ENCODE peak calls at places on chromosomes 12 and 14, in seven cellular contexts. O, R, H, N, S, I and J are unnamed samples.

GRCh38 chr12:70007687-70008086 is 182.7 kb downstream of the MYRFL start:
- DNase-seq in H (no peak), O (no peak), R (no peak), S (no peak), N (peak; percentile 49), I (no peak), J (no peak)

GRCh38 chr14:98754343-98755025 is 517.5 kb downstream of the BCL11B start:
- DNase-seq in S (no peak), I (no peak), O (peak; percentile 11), R (no peak), H (no peak), N (no peak), J (no peak)

GRCh38 chr12:126390969-126391566 is 1325.8 kb downstream of the AACS start:
- DNase-seq in S (no peak), I (no peak), O (no peak), H (no peak), R (no peak), N (peak; percentile 58), J (no peak)

GRCh38 chr12:25497021-25497420 is 56.1 kb downstream of the LMNTD1 start:
- DNase-seq in O (peak; percentile 13), N (no peak), R (no peak), I (peak; percentile 9), S (no peak), H (no peak), J (no peak)

GRCh38 chr12:4107436-4107878 is 166.1 kb upstream of the CCND2 start:
- DNase-seq in H (no peak), I (peak; percentile 66), O (peak; percentile 18), R (no peak), S (peak; percentile 58), N (peak; percentile 64), J (peak; percentile 82)

GRCh38 chr14:99252940-99253868 is 18.8 kb downstream of the BCL11B start:
- DNase-seq in N (no peak), R (no peak), O (no peak), S (no peak), H (peak; percentile 48), I (no peak), J (no peak)

GRCh38 chr12:64618953-64619590 is 8.8 kb downstream of the RASSF3 start:
- DNase-seq in O (no peak), N (peak; percentile 80), H (no peak), I (peak; percentile 19), S (no peak), R (no peak), J (no peak)

GRCh38 chr12:96106137-96106536 is 70.8 kb upstream of the LTA4H start:
- DNase-seq in S (no peak), O (no peak), R (no peak), I (no peak), N (no peak), H (no peak), J (no peak)

GRCh38 chr14:92783813-92784431 is 10.2 kb upstream of the GOLGA5 start:
- DNase-seq in R (no peak), I (peak; percentile 87), H (no peak), N (peak; percentile 83), S (no peak), O (no peak), J (no peak)

GRCh38 chr14:42459171-42459685 is 852.6 kb downstream of the LRFN5 start:
- DNase-seq in S (no peak), O (no peak), H (no peak), I (no peak), N (no peak), R (no peak), J (no peak)

GRCh38 chr12:12272869-12273268 is 6.0 kb upstream of the LRP6 start:
- DNase-seq in S (no peak), R (no peak), I (no peak), H (no peak), N (peak; percentile 44), O (no peak), J (peak; percentile 60)

GRCh38 chr14:33774161-33774560 is 176.7 kb downstream of the EGLN3 start:
- DNase-seq in S (no peak), H (no peak), N (no peak), I (no peak), R (no peak), O (no peak), J (no peak)

GRCh38 chr14:105063041-105063440 is 2.2 kb downstream of the GPR132 start:
- DNase-seq in S (no peak), I (no peak), H (no peak), R (no peak), O (no peak), N (no peak), J (no peak)

GRCh38 chr12:54840293-54840692 is 14.0 kb upstream of the MUCL1 start:
- DNase-seq in H (no peak), O (no peak), R (no peak), N (no peak), I (no peak), S (no peak), J (no peak)

DNA sequence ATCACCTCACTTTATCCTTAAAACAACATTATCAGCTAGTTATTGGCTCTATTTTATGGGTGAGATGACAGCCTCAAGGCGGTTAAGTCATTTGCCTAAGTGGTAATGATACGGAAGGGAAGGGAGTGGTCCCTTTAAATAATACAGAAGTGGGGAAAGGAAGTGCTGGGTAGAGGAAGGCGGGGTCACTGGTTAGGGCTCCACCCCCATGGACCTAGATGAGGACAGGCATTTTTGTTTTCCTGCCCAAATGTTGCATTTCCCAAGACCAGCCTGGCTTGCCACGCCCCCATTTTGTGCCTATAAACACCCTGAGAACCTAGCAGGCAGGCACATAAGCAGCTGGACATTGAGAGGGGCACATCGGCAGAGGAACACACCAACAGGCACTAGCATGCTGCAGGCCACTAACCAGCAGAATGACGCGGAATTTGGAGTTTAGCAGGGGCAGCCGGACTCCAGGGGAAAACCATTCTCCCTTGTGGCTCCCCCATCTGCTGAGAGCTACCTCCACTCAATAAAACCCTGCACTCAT is 100.9 kb downstream of the EPS8 start:
- DNase-seq in H (peak; percentile 86), O (peak; percentile 93), I (peak; percentile 68), R (no peak), N (peak; percentile 32), S (no peak), J (no peak)
- H3K4me3 ChIP-seq in H (peak overlapping the region; percentile 35), O (peak overlapping the region; percentile 37), I (peak overlapping the region; percentile 50), R (peak overlapping the region; percentile 2), N (no peak overlapping the region), S (no peak overlapping the region), J (no peak overlapping the region)

DNA sequence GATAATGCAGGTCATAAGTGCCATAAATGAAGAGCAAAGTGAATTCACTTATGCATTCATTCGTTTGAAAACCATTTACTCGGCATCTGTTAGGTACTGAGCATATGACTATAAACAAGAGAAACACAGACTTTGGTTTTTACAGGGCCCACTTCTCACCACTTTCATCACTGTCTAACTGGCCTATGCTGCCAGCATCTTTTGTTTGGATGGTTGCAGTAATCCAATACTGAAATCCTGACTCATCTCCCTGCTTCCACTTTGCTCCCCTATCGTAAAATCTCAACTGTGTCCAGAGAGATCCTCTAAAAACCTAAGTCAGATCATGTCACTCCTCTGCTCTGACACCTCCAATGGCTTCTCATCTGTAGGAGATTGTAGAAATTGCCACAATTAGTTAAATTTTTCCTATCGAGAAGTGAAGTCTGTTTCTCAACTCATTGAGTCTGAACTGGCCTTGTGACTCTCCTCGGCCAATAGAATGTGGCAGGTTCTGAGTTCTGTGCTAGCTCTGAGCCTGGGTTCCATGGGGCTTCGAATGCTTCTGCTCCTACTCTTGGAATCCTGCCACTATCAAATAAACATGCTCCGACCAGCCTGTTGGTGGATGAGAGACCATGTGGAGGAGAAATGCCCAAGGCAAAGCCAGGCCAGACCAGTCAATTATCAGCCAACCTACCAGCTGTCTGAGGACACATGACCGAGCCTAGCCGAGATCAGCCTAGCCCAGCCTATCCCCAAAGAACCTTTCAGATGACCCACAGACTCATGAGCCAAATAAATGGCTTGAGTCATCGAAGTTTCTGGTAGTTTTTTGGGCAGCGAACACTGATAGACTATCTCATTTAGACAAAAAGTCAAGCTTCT is 2.2 kb upstream of the BATF start:
- DNase-seq in S (no peak), I (no peak), O (no peak), R (no peak), H (no peak), N (peak; percentile 36), J (no peak)
- H3K4me3 ChIP-seq in S (no peak overlapping the region), I (no peak overlapping the region), O (no peak overlapping the region), R (no peak overlapping the region), H (no peak overlapping the region), N (no peak overlapping the region), J (no peak overlapping the region)

GRCh38 chr14:65153101-65153500 is 50.8 kb upstream of the MAX start:
- DNase-seq in N (no peak), H (no peak), S (no peak), O (no peak), R (no peak), I (no peak), J (no peak)

GRCh38 chr14:65160091-65160490 is 57.8 kb upstream of the MAX start:
- DNase-seq in H (no peak), S (no peak), I (no peak), R (no peak), O (no peak), N (no peak), J (no peak)

GRCh38 chr14:65159281-65160062 is 57.2 kb upstream of the MAX start:
- DNase-seq in R (no peak), O (no peak), N (no peak), H (no peak), S (no peak), I (no peak), J (no peak)

GRCh38 chr14:65151329-65152010 is 49.2 kb upstream of the MAX start:
- DNase-seq in R (no peak), N (no peak), S (no peak), H (no peak), O (no peak), I (no peak), J (no peak)

DNA sequence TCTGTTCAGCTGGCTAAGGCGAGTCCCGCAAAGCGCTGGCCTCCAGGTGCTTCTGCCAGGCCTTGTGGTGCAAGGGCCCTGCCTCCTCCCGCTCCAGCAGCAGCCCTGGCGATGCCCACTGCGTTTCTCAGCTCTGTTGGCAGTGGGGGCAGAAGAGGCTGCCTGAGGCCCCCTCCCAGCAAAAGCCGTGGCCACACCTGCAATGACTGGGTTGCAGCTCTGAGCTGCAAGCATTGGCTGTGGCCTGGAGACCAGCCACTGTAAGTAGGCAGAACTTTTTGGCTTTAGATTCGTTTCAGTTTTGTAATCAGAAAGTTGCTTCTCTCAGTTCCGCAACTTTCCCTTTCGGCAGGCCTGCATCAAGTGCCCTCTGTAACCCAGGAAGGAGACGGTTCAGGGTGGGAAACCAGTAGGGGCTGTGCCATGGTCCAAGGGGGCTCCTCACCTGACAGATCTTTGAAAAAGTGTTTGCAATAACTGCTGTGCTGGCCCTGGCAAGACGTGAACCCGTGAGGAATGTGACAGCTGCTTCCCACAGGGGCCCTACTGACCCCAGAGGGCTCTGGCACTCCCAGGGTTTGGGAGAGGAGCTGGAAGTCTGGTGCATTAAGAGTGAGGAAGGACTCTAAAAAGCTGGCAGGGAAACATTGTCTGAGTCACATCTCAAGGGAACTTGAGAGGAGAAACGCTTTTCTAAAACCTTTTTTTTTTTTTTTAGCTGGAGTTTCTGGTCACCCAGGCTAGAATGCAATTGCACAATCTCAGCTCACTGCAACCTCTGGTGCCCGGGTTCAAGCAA is 54.5 kb upstream of the MAX start:
- DNase-seq in I (peak; percentile 20), H (peak; percentile 80), R (no peak), O (peak; percentile 66), N (peak; percentile 87), S (no peak), J (no peak)
- H3K4me3 ChIP-seq in I (no peak overlapping the region), H (peak overlapping the region; percentile 43), R (peak overlapping the region; percentile 11), O (peak overlapping the region; percentile 12), N (no peak overlapping the region), S (no peak overlapping the region), J (no peak overlapping the region)

DNA sequence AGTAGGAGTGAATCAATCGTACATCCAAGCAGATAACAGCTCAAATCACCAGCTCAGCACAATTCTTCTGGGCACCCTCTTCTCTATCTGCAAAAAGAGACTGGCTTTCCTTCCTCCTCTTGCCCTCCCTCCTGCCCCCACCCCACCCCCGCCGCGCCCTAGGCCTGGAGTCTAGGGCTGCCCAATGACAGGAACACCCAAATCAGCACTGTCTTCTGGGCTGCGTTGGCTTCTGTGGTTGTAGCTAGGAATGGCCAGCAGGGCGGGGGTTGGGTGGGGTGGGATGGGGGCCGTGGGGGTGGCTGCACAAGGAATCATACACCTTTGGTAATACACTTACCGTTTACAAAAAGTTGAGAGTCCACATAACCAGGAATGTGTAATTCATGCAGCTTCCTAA is 28.0 kb upstream of the TMCC3 start:
- DNase-seq in H (no peak), N (no peak), O (no peak), R (no peak), S (no peak), I (no peak), J (no peak)
- H3K4me3 ChIP-seq in H (no peak overlapping the region), N (no peak overlapping the region), O (no peak overlapping the region), R (no peak overlapping the region), S (no peak overlapping the region), I (no peak overlapping the region), J (no peak overlapping the region)